ENCODE peak calls at places on chromosome 16, in five cellular contexts. X is IMR-90, S is HCT116, Q is H1, I is K562. E is an unnamed sample.

GRCh38 chr16:31148896-31149295 is 970 bp downstream of the PRSS36 start:
- DNase-seq in X (no peak), S (no peak), Q (no peak), I (no peak), E (no peak)

GRCh38 chr16:20868890-20869289 is 31.3 kb downstream of the DCUN1D3 start:
- DNase-seq in X (peak; percentile 57), S (no peak), Q (no peak), I (no peak), E (peak; percentile 45)

GRCh38 chr16:15650698-15651161 is 685 bp downstream of the NDE1 start:
- DNase-seq in X (peak; percentile 13), S (no peak), Q (no peak), I (peak; percentile 80), E (no peak)

GRCh38 chr16:2977440-2977839 is 2.8 kb downstream of the PKMYT1 start:
- DNase-seq in X (no peak), S (no peak), Q (no peak), I (no peak), E (no peak)

GRCh38 chr16:86363057-86363490 is 147.3 kb upstream of the FOXF1 start:
- DNase-seq in X (peak; percentile 98), S (no peak), Q (no peak), I (no peak), E (no peak)

GRCh38 chr16:8867483-8868271 is 1.1 kb downstream of the CARHSP1 start:
- DNase-seq in X (no peak), S (no peak), Q (no peak), I (peak; percentile 55), E (no peak)

GRCh38 chr16:62711797-62712196 is 675.6 kb upstream of the CDH8 start:
- DNase-seq in X (no peak), S (no peak), Q (peak; percentile 13), I (no peak), E (no peak)

GRCh38 chr16:19005561-19006445 is 22.1 kb downstream of the TMC7 start:
- DNase-seq in X (peak; percentile 27), S (peak; percentile 78), Q (peak; percentile 25), I (no peak), E (peak; percentile 44)

GRCh38 chr16:84414789-84415326 is 46.5 kb downstream of the ATP2C2 start:
- DNase-seq in X (no peak), S (no peak), Q (no peak), I (no peak), E (no peak)

GRCh38 chr16:65059421-65059980 is 62.4 kb downstream of the CDH11 start:
- DNase-seq in X (no peak), S (no peak), Q (no peak), I (no peak), E (no peak)

GRCh38 chr16:785563-786535 is 2.3 kb downstream of the RPUSD1 start:
- DNase-seq in X (peak; percentile 37), S (no peak), Q (peak; percentile 56), I (peak; percentile 82), E (peak; percentile 74)

GRCh38 chr16:85370543-85370880 is 242.6 kb upstream of the GSE1 start:
- DNase-seq in X (no peak), S (no peak), Q (no peak), I (no peak), E (no peak)

GRCh38 chr16:47644661-47645060 is 183.5 kb downstream of the PHKB start:
- DNase-seq in X (peak; percentile 25), S (no peak), Q (no peak), I (no peak), E (no peak)

GRCh38 chr16:88570691-88571092 is 489 bp downstream of the ZC3H18 start:
- DNase-seq in X (no peak), S (no peak), Q (no peak), I (peak; percentile 66), E (no peak)

GRCh38 chr16:624522-625401 is 6.0 kb upstream of the WFIKKN1 start:
- DNase-seq in X (no peak), S (no peak), Q (no peak), I (no peak), E (no peak)

GRCh38 chr16:21164521-21165168 is 6.2 kb downstream of the LDAF1 start:
- DNase-seq in X (no peak), S (no peak), Q (no peak), I (no peak), E (no peak)

GRCh38 chr16:84593825-84594724 is 23.8 kb downstream of the COTL1 start:
- DNase-seq in X (no peak), S (no peak), Q (no peak), I (peak; percentile 86), E (no peak)

GRCh38 chr16:8972843-8973586 is 9.3 kb upstream of the USP7 start:
- DNase-seq in X (peak; percentile 57), S (no peak), Q (no peak), I (no peak), E (no peak)

GRCh38 chr16:83878838-83879237 is 20.1 kb upstream of the MLYCD start:
- DNase-seq in X (peak; percentile 60), S (peak; percentile 52), Q (no peak), I (peak; percentile 43), E (peak; percentile 59)

GRCh38 chr16:20507280-20507679 is 56.0 kb downstream of the ACSM2A start:
- DNase-seq in X (no peak), S (no peak), Q (no peak), I (no peak), E (no peak)

GRCh38 chr16:30473231-30474061 is 904 bp downstream of the ITGAL start:
- DNase-seq in X (no peak), S (no peak), Q (no peak), I (no peak), E (no peak)

GRCh38 chr16:89383095-89384003 is 107.0 kb downstream of the ANKRD11 start:
- DNase-seq in X (peak; percentile 47), S (no peak), Q (no peak), I (peak; percentile 91), E (no peak)

GRCh38 chr16:11306381-11306780 is 25.3 kb upstream of the PRM1 start:
- DNase-seq in X (no peak), S (no peak), Q (no peak), I (no peak), E (no peak)

GRCh38 chr16:30397776-30398659 is 2.8 kb downstream of the ZNF48 start:
- DNase-seq in X (no peak), S (no peak), Q (no peak), I (no peak), E (no peak)

GRCh38 chr16:84810518-84811273 is 9.1 kb upstream of the CRISPLD2 start:
- DNase-seq in X (peak; percentile 63), S (no peak), Q (no peak), I (no peak), E (no peak)

GRCh38 chr16:65178151-65178550 is 56.3 kb upstream of the CDH11 start:
- DNase-seq in X (peak; percentile 74), S (no peak), Q (no peak), I (no peak), E (no peak)

GRCh38 chr16:51888021-51888420 is 658.9 kb downstream of the TOX3 start:
- DNase-seq in X (peak; percentile 60), S (no peak), Q (no peak), I (no peak), E (no peak)

GRCh38 chr16:17241264-17241835 is 229.4 kb downstream of the XYLT1 start:
- DNase-seq in X (no peak), S (no peak), Q (no peak), I (no peak), E (no peak)

GRCh38 chr16:73094371-73094770 is 46.4 kb upstream of the ZFHX3 start:
- DNase-seq in X (no peak), S (no peak), Q (no peak), I (no peak), E (no peak)

GRCh38 chr16:79006206-79006605 is 594.3 kb downstream of the MAF start:
- DNase-seq in X (no peak), S (no peak), Q (no peak), I (no peak), E (no peak)

GRCh38 chr16:85607331-85607765 is 5.8 kb upstream of the GSE1 start:
- DNase-seq in X (no peak), S (no peak), Q (no peak), I (peak; percentile 76), E (no peak)

GRCh38 chr16:31181102-31181830 is 1.3 kb downstream of the FUS start:
- DNase-seq in X (peak; percentile 44), S (no peak), Q (no peak), I (peak; percentile 78), E (no peak)

GRCh38 chr16:81447383-81448101 is 2.9 kb downstream of the CMIP start:
- DNase-seq in X (no peak), S (no peak), Q (no peak), I (no peak), E (peak; percentile 69)
- TF ChIP-seq RAD21 in X (no peak), S (no peak), Q (no peak), I (no peak), E (no peak)

GRCh38 chr16:69924777-69925191 is 26.4 kb upstream of the CLEC18A start:
- DNase-seq in X (peak; percentile 81), S (no peak), Q (no peak), I (no peak), E (no peak)
- TF ChIP-seq RAD21 in X (peak; percentile 9), S (no peak), Q (no peak), I (no peak), E (no peak)

GRCh38 chr16:46569231-46569735 is 51.9 kb downstream of the SHCBP1 start:
- DNase-seq in X (no peak), S (no peak), Q (no peak), I (no peak), E (no peak)

GRCh38 chr16:46573008-46573833 is 48.0 kb downstream of the SHCBP1 start:
- DNase-seq in X (peak; percentile 52), S (no peak), Q (no peak), I (peak; percentile 38), E (peak; percentile 12)

GRCh38 chr16:46577988-46578579 is 43.1 kb downstream of the SHCBP1 start:
- DNase-seq in X (no peak), S (no peak), Q (no peak), I (no peak), E (no peak)

GRCh38 chr16:46568472-46569230 is 52.5 kb downstream of the SHCBP1 start:
- DNase-seq in X (no peak), S (no peak), Q (no peak), I (no peak), E (no peak)

DNA sequence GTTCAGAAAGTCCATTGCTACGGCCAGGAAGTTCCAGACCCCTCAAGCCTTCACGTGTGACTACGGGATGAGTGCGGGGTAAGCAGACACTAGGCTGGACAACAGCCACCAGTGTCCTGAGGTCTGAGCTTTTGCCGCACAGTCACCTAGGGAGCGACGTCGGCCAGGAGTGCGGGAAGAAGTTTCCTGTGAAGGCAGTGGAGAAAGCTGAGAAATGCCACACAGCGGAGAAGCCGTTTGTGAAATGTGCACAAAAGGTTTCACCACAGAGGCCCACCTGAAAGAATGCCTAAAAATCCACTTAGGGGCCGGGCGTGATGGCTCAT is 47.4 kb downstream of the SHCBP1 start:
- DNase-seq in X (no peak), S (no peak), Q (no peak), I (no peak), E (no peak)
- TF ChIP-seq RAD21 in X (no peak), S (no peak), Q (no peak), I (no peak), E (no peak)

GRCh38 chr16:57751539-57752202 is 16.1 kb downstream of the KATNB1 start:
- DNase-seq in X (no peak), S (no peak), Q (no peak), I (no peak), E (no peak)
- TF ChIP-seq RAD21 in X (no peak), S (no peak), Q (no peak), I (no peak), E (no peak)

GRCh38 chr16:57411362-57411976 is 6.9 kb downstream of the CCL17 start:
- DNase-seq in X (no peak), S (no peak), Q (no peak), I (no peak), E (no peak)
- TF ChIP-seq RAD21 in X (no peak), S (no peak), Q (no peak), I (no peak), E (no peak)